ENCODE peak calls at places on chromosomes 16 and 17, in nine cellular contexts. One of them, this sample, is unnamed.

GRCh38 chr16:89107209-89107582 is 13.5 kb downstream of the ACSF3 start:
- DNase-seq in RWPE1: no peak
- DNase-seq in T-helper 17 cell: no peak
- DNase-seq in EL: no peak
- DNase-seq in stimulated activated naive B cell treated with anti-CD40 and anti-IgM and Interleukin-4, amounts not matched to agents 10 μg/mL and 1 μg/mL and 100 μg/mL, for 72 hours: no peak
- DNase-seq in upper lobe of right lung: peak
- DNase-seq in stomach: no peak
- DNase-seq in lung microvascular endothelial cell: no peak
- DNase-seq in Peyer's patch: no peak
- DNase-seq in this sample: no peak

GRCh38 chr17:40306395-40306794 is 2.6 kb upstream of the RARA start:
- DNase-seq in stimulated activated naive B cell treated with anti-CD40 and anti-IgM and Interleukin-4, amounts not matched to agents 10 μg/mL and 1 μg/mL and 100 μg/mL, for 72 hours: no peak
- DNase-seq in lung microvascular endothelial cell: no peak
- DNase-seq in T-helper 17 cell: no peak
- DNase-seq in EL: peak
- DNase-seq in Peyer's patch: no peak
- DNase-seq in stomach: no peak
- DNase-seq in RWPE1: no peak
- DNase-seq in upper lobe of right lung: no peak
- DNase-seq in this sample: no peak

GRCh38 chr17:3003401-3004149 is 59.8 kb downstream of the OR1D5 start:
- DNase-seq in lung microvascular endothelial cell: no peak
- DNase-seq in T-helper 17 cell: no peak
- DNase-seq in stimulated activated naive B cell treated with anti-CD40 and anti-IgM and Interleukin-4, amounts not matched to agents 10 μg/mL and 1 μg/mL and 100 μg/mL, for 72 hours: peak
- DNase-seq in EL: no peak
- DNase-seq in Peyer's patch: peak
- DNase-seq in stomach: peak
- DNase-seq in RWPE1: no peak
- DNase-seq in upper lobe of right lung: peak
- DNase-seq in this sample: no peak

GRCh38 chr17:38898812-38899348 is 26.5 kb upstream of the LASP1NB start:
- DNase-seq in stimulated activated naive B cell treated with anti-CD40 and anti-IgM and Interleukin-4, amounts not matched to agents 10 μg/mL and 1 μg/mL and 100 μg/mL, for 72 hours: peak
- DNase-seq in lung microvascular endothelial cell: peak
- DNase-seq in EL: no peak
- DNase-seq in RWPE1: no peak
- DNase-seq in Peyer's patch: peak
- DNase-seq in upper lobe of right lung: peak
- DNase-seq in stomach: peak
- DNase-seq in T-helper 17 cell: peak
- DNase-seq in this sample: no peak

GRCh38 chr16:84425696-84426095 is 57.4 kb downstream of the ATP2C2 start:
- DNase-seq in lung microvascular endothelial cell: no peak
- DNase-seq in stomach: no peak
- DNase-seq in RWPE1: no peak
- DNase-seq in EL: no peak
- DNase-seq in upper lobe of right lung: no peak
- DNase-seq in stimulated activated naive B cell treated with anti-CD40 and anti-IgM and Interleukin-4, amounts not matched to agents 10 μg/mL and 1 μg/mL and 100 μg/mL, for 72 hours: no peak
- DNase-seq in Peyer's patch: no peak
- DNase-seq in T-helper 17 cell: no peak
- DNase-seq in this sample: no peak

GRCh38 chr16:228151-228855 is 946 bp downstream of the LUC7L start:
- DNase-seq in Peyer's patch: no peak
- DNase-seq in stomach: no peak
- DNase-seq in stimulated activated naive B cell treated with anti-CD40 and anti-IgM and Interleukin-4, amounts not matched to agents 10 μg/mL and 1 μg/mL and 100 μg/mL, for 72 hours: no peak
- DNase-seq in EL: peak
- DNase-seq in T-helper 17 cell: no peak
- DNase-seq in lung microvascular endothelial cell: peak
- DNase-seq in RWPE1: peak
- DNase-seq in upper lobe of right lung: no peak
- DNase-seq in this sample: peak

GRCh38 chr17:30443721-30444120 is 33.5 kb upstream of the GOSR1 start:
- DNase-seq in EL: no peak
- DNase-seq in T-helper 17 cell: no peak
- DNase-seq in stimulated activated naive B cell treated with anti-CD40 and anti-IgM and Interleukin-4, amounts not matched to agents 10 μg/mL and 1 μg/mL and 100 μg/mL, for 72 hours: no peak
- DNase-seq in Peyer's patch: no peak
- DNase-seq in RWPE1: no peak
- DNase-seq in lung microvascular endothelial cell: no peak
- DNase-seq in stomach: no peak
- DNase-seq in upper lobe of right lung: no peak
- DNase-seq in this sample: peak

GRCh38 chr16:4892356-4893102 is 44.4 kb downstream of the PPL start:
- DNase-seq in EL: peak
- DNase-seq in stomach: no peak
- DNase-seq in stimulated activated naive B cell treated with anti-CD40 and anti-IgM and Interleukin-4, amounts not matched to agents 10 μg/mL and 1 μg/mL and 100 μg/mL, for 72 hours: no peak
- DNase-seq in Peyer's patch: no peak
- DNase-seq in RWPE1: no peak
- DNase-seq in lung microvascular endothelial cell: no peak
- DNase-seq in T-helper 17 cell: no peak
- DNase-seq in upper lobe of right lung: no peak
- DNase-seq in this sample: peak

GRCh38 chr17:12070561-12070960 is 49.9 kb downstream of the MAP2K4 start:
- DNase-seq in RWPE1: no peak
- DNase-seq in lung microvascular endothelial cell: no peak
- DNase-seq in upper lobe of right lung: no peak
- DNase-seq in Peyer's patch: no peak
- DNase-seq in stimulated activated naive B cell treated with anti-CD40 and anti-IgM and Interleukin-4, amounts not matched to agents 10 μg/mL and 1 μg/mL and 100 μg/mL, for 72 hours: no peak
- DNase-seq in EL: peak
- DNase-seq in stomach: no peak
- DNase-seq in T-helper 17 cell: no peak
- DNase-seq in this sample: no peak

GRCh38 chr16:89304941-89305705 is 87.6 kb downstream of the ZNF778 start:
- DNase-seq in EL: no peak
- DNase-seq in stomach: no peak
- DNase-seq in stimulated activated naive B cell treated with anti-CD40 and anti-IgM and Interleukin-4, amounts not matched to agents 10 μg/mL and 1 μg/mL and 100 μg/mL, for 72 hours: no peak
- DNase-seq in upper lobe of right lung: no peak
- DNase-seq in Peyer's patch: no peak
- DNase-seq in RWPE1: no peak
- DNase-seq in T-helper 17 cell: no peak
- DNase-seq in lung microvascular endothelial cell: no peak
- DNase-seq in this sample: no peak

GRCh38 chr17:12231027-12231682 is 210.5 kb downstream of the MAP2K4 start:
- DNase-seq in T-helper 17 cell: no peak
- DNase-seq in RWPE1: no peak
- DNase-seq in EL: peak
- DNase-seq in Peyer's patch: no peak
- DNase-seq in stomach: no peak
- DNase-seq in lung microvascular endothelial cell: no peak
- DNase-seq in stimulated activated naive B cell treated with anti-CD40 and anti-IgM and Interleukin-4, amounts not matched to agents 10 μg/mL and 1 μg/mL and 100 μg/mL, for 72 hours: no peak
- DNase-seq in upper lobe of right lung: no peak
- DNase-seq in this sample: no peak

GRCh38 chr17:72089453-72089987 is 31.3 kb upstream of the SOX9 start:
- DNase-seq in stimulated activated naive B cell treated with anti-CD40 and anti-IgM and Interleukin-4, amounts not matched to agents 10 μg/mL and 1 μg/mL and 100 μg/mL, for 72 hours: no peak
- DNase-seq in stomach: no peak
- DNase-seq in RWPE1: no peak
- DNase-seq in T-helper 17 cell: no peak
- DNase-seq in upper lobe of right lung: no peak
- DNase-seq in EL: no peak
- DNase-seq in lung microvascular endothelial cell: no peak
- DNase-seq in Peyer's patch: no peak
- DNase-seq in this sample: no peak

GRCh38 chr17:416293-417206 is 63.9 kb upstream of the RPH3AL start:
- DNase-seq in lung microvascular endothelial cell: no peak
- DNase-seq in upper lobe of right lung: no peak
- DNase-seq in stomach: peak
- DNase-seq in stimulated activated naive B cell treated with anti-CD40 and anti-IgM and Interleukin-4, amounts not matched to agents 10 μg/mL and 1 μg/mL and 100 μg/mL, for 72 hours: no peak
- DNase-seq in Peyer's patch: peak
- DNase-seq in RWPE1: no peak
- DNase-seq in EL: no peak
- DNase-seq in T-helper 17 cell: no peak
- DNase-seq in this sample: no peak

GRCh38 chr17:7572588-7573323 is 6.7 kb upstream of the CD68 start:
- DNase-seq in stomach: peak
- DNase-seq in EL: peak
- DNase-seq in RWPE1: peak
- DNase-seq in stimulated activated naive B cell treated with anti-CD40 and anti-IgM and Interleukin-4, amounts not matched to agents 10 μg/mL and 1 μg/mL and 100 μg/mL, for 72 hours: peak
- DNase-seq in lung microvascular endothelial cell: peak
- DNase-seq in Peyer's patch: peak
- DNase-seq in T-helper 17 cell: peak
- DNase-seq in upper lobe of right lung: peak
- DNase-seq in this sample: peak

GRCh38 chr17:64332502-64332901 is 58.2 kb downstream of the PECAM1 start:
- DNase-seq in EL: no peak
- DNase-seq in T-helper 17 cell: no peak
- DNase-seq in lung microvascular endothelial cell: no peak
- DNase-seq in stimulated activated naive B cell treated with anti-CD40 and anti-IgM and Interleukin-4, amounts not matched to agents 10 μg/mL and 1 μg/mL and 100 μg/mL, for 72 hours: no peak
- DNase-seq in RWPE1: no peak
- DNase-seq in Peyer's patch: no peak
- DNase-seq in stomach: no peak
- DNase-seq in upper lobe of right lung: no peak
- DNase-seq in this sample: no peak

GRCh38 chr17:27389542-27390140 is 66.6 kb upstream of the KSR1 start:
- DNase-seq in stomach: no peak
- DNase-seq in T-helper 17 cell: no peak
- DNase-seq in EL: no peak
- DNase-seq in RWPE1: no peak
- DNase-seq in stimulated activated naive B cell treated with anti-CD40 and anti-IgM and Interleukin-4, amounts not matched to agents 10 μg/mL and 1 μg/mL and 100 μg/mL, for 72 hours: no peak
- DNase-seq in upper lobe of right lung: no peak
- DNase-seq in Peyer's patch: no peak
- DNase-seq in lung microvascular endothelial cell: no peak
- DNase-seq in this sample: no peak